ENCODE peak calls at places on chromosomes 2 and 18, in seven cellular contexts. J is astrocyte of the spinal cord; R is bronchial epithelial cell; S is Peyer's patch; V is fibroblast of the aortic adventitia; W is CD8-positive, alpha-beta T cell; T is GM06990. Y is an unnamed sample.

GRCh38 chr2:205060269-205060668 is 515.0 kb downstream of the PARD3B start:
- DNase-seq in J (peak), R (peak), S (no peak), V (peak), W (no peak), T (no peak), Y (peak)

GRCh38 chr18:73768043-73768442 is 379.6 kb downstream of the FBXO15 start:
- DNase-seq in J (no peak), R (no peak), S (no peak), V (no peak), W (no peak), T (no peak), Y (no peak)

GRCh38 chr2:241153616-241154015 is 3.3 kb downstream of the PPP1R7 start:
- DNase-seq in J (peak), R (peak), S (no peak), V (no peak), W (no peak), T (no peak), Y (no peak)

GRCh38 chr2:104944495-104944894 is 90.6 kb downstream of the POU3F3 start:
- DNase-seq in J (peak), R (peak), S (no peak), V (peak), W (no peak), T (no peak), Y (peak)

GRCh38 chr2:230922951-230923717 is 1.9 kb downstream of the GPR55 start:
- DNase-seq in J (no peak), R (no peak), S (no peak), V (no peak), W (no peak), T (peak), Y (no peak)

GRCh38 chr2:164896634-164897033 is 55.0 kb upstream of the COBLL1 start:
- DNase-seq in J (peak), R (peak), S (no peak), V (peak), W (no peak), T (no peak), Y (peak)

GRCh38 chr18:55096261-55097026 is 137.2 kb upstream of the CCDC68 start:
- DNase-seq in J (peak), R (peak), S (peak), V (peak), W (no peak), T (no peak), Y (peak)

GRCh38 chr2:183614797-183615429 is 490.7 kb downstream of the NUP35 start:
- DNase-seq in J (peak), R (no peak), S (no peak), V (no peak), W (no peak), T (no peak), Y (peak)

GRCh38 chr2:46187112-46187618 is 110.0 kb upstream of the EPAS1 start:
- DNase-seq in J (peak), R (no peak), S (no peak), V (peak), W (no peak), T (peak), Y (peak)

GRCh38 chr2:14554829-14555580 is 77.5 kb upstream of the LRATD1 start:
- DNase-seq in J (no peak), R (peak), S (no peak), V (no peak), W (no peak), T (no peak), Y (no peak)

GRCh38 chr2:206442854-206443734 is at the start of gene ADAM23:
- DNase-seq in J (peak), R (no peak), S (no peak), V (peak), W (peak), T (peak), Y (peak)

GRCh38 chr18:67669993-67670671 is 153.6 kb upstream of the DSEL start:
- DNase-seq in J (peak), R (peak), S (no peak), V (peak), W (no peak), T (no peak), Y (peak)

GRCh38 chr2:98508690-98509054 is 64.0 kb downstream of the INPP4A start:
- DNase-seq in J (peak), R (peak), S (peak), V (no peak), W (peak), T (no peak), Y (peak)

GRCh38 chr18:25019086-25019860 is 332.7 kb downstream of the ZNF521 start:
- DNase-seq in J (no peak), R (no peak), S (no peak), V (no peak), W (no peak), T (no peak), Y (no peak)

GRCh38 chr18:45245036-45245638 is 370.1 kb upstream of the SLC14A2 start:
- DNase-seq in J (peak), R (no peak), S (no peak), V (peak), W (no peak), T (no peak), Y (no peak)

GRCh38 chr18:30106356-30106755 is 936.2 kb downstream of the DSC3 start:
- DNase-seq in J (peak), R (peak), S (no peak), V (no peak), W (no peak), T (no peak), Y (no peak)

GRCh38 chr2:179467111-179467510 is 202.5 kb upstream of the SESTD1 start:
- DNase-seq in J (peak), R (peak), S (no peak), V (no peak), W (no peak), T (no peak), Y (peak)

GRCh38 chr2:120817956-120818325 is 82.3 kb downstream of the GLI2 start:
- DNase-seq in J (no peak), R (no peak), S (no peak), V (no peak), W (no peak), T (no peak), Y (no peak)

GRCh38 chr18:42174909-42175308 is 219.9 kb downstream of the PIK3C3 start:
- DNase-seq in J (peak), R (peak), S (no peak), V (no peak), W (no peak), T (no peak), Y (peak)

GRCh38 chr2:148299616-148300015 is 278.7 kb downstream of the MBD5 start:
- DNase-seq in J (no peak), R (no peak), S (no peak), V (no peak), W (no peak), T (no peak), Y (no peak)

GRCh38 chr2:109458512-109458911 is 155.3 kb downstream of the SEPTIN10 start:
- DNase-seq in J (no peak), R (no peak), S (no peak), V (no peak), W (no peak), T (no peak), Y (no peak)

GRCh38 chr18:23452728-23453656 is at the start of gene RIOK3:
- DNase-seq in J (peak), R (peak), S (peak), V (peak), W (peak), T (peak), Y (peak)
- TF ChIP-seq CTCF in J (no peak), R (no peak), S (no peak), V (no peak), W (no peak), T (no peak), Y (no peak)

GRCh38 chr2:218879881-218880748 is 537 bp upstream of the WNT10A start:
- DNase-seq in J (no peak), R (no peak), S (peak), V (no peak), W (peak), T (peak), Y (no peak)
- H3K4me3 ChIP-seq in J (no peak), R (peak), S (peak), V (no peak), W (peak), T (peak), Y (no peak)

GRCh38 chr2:156317631-156318030 is 14.9 kb downstream of the NR4A2 start:
- DNase-seq in J (no peak), R (no peak), S (no peak), V (no peak), W (no peak), T (no peak), Y (no peak)

GRCh38 chr2:156321243-156321904 is 11.1 kb downstream of the NR4A2 start:
- DNase-seq in J (no peak), R (no peak), S (no peak), V (no peak), W (peak), T (no peak), Y (peak)

GRCh38 chr2:156320491-156320896 is 12.0 kb downstream of the NR4A2 start:
- DNase-seq in J (no peak), R (peak), S (no peak), V (peak), W (no peak), T (no peak), Y (peak)

GRCh38 chr2:156322103-156322671 is 10.3 kb downstream of the NR4A2 start:
- DNase-seq in J (no peak), R (no peak), S (no peak), V (peak), W (no peak), T (no peak), Y (peak)

DNA sequence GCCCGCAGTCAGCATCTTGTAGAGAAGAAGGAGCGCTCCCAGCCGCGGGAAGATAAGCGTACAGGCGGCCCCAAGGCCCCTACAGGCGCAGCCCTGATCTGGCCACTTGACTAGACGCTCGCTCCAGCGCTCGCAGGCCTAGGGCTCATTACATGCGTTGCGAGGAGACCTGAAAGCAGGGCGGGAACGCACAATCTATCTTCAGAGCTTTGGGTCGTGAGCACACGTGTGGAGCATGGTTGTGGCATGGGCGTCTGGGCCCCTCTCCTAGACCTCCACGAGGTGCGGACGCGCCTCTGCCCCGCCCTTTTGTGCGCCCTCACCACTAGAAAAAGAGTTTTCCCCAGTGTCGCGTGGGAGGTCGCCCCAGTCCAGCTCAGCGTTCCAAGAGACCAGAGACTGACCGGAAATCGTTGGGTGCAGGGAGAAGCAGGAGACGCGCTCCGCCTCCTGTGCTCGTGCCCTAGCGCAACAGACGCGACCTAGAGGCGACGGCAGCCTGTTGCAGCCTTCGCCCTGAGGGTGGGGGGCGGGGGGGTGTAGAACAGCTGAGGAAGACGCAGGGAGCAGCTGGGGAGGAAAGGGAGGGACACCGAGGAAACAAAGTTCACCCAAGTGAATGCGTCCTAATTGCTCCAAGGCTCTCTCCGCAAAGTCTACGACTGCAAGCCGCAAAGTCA is 12.6 kb downstream of the NR4A2 start:
- DNase-seq in J (no peak), R (no peak), S (no peak), V (peak), W (no peak), T (no peak), Y (peak)
- TF ChIP-seq CTCF in J (peak), R (peak), S (peak), V (peak), W (no peak), T (no peak), Y (peak)

GRCh38 chr18:38458673-38459072 is 893.1 kb upstream of the CELF4 start:
- DNase-seq in J (no peak), R (no peak), S (no peak), V (no peak), W (no peak), T (no peak), Y (no peak)

GRCh38 chr18:38459595-38459994 is 894.0 kb upstream of the CELF4 start:
- DNase-seq in J (no peak), R (no peak), S (no peak), V (no peak), W (no peak), T (no peak), Y (no peak)

GRCh38 chr18:38456253-38456652 is 890.7 kb upstream of the CELF4 start:
- DNase-seq in J (no peak), R (no peak), S (no peak), V (no peak), W (no peak), T (no peak), Y (no peak)

GRCh38 chr18:38460657-38461056 is 895.1 kb upstream of the CELF4 start:
- DNase-seq in J (no peak), R (no peak), S (no peak), V (no peak), W (no peak), T (no peak), Y (no peak)

DNA sequence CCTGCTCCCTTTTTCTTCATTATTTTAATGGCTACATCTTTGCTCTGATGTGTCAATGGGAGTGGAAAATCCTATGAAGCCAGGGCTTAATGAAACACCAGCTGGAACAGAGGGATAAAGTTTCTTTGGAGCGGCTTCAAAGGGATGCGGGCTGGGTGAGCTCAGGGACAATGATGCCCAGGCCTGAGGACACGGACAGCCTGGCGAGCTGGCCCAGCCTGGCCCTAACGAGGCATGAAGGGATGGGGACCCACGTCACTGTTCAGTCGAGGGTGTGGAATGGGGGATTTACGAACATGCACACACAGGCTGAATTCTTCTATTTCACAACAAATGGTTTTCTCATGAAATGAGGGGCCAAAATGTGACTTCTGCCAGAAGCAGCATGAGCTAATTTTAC is 893.5 kb upstream of the CELF4 start:
- DNase-seq in J (no peak), R (no peak), S (no peak), V (no peak), W (no peak), T (no peak), Y (no peak)
- H3K4me3 ChIP-seq in J (no peak), R (no peak), S (no peak), V (no peak), W (no peak), T (no peak), Y (no peak)

GRCh38 chr2:74887961-74888670 is 54.2 kb downstream of the HK2 start:
- DNase-seq in J (peak), R (peak), S (no peak), V (peak), W (no peak), T (no peak), Y (no peak)
- TF ChIP-seq CTCF in J (no peak), R (no peak), S (no peak), V (no peak), W (no peak), T (no peak), Y (no peak)